ENCODE peak calls at places on chromosome 20, in seven cellular contexts. One of them, this sample, is unnamed.

GRCh38 chr20:32474009-32474716 is 111.0 kb downstream of the NOL4L start:
- DNase-seq in AG09309: no peak
- DNase-seq in AG04450: no peak
- DNase-seq in ovary: peak
- DNase-seq in AG10803: no peak
- DNase-seq in heart left ventricle: peak
- DNase-seq in foreskin fibroblast: no peak
- DNase-seq in this sample: no peak

GRCh38 chr20:23159256-23159922 is 73.3 kb upstream of the CD93 start:
- DNase-seq in AG09309: no peak
- DNase-seq in AG04450: no peak
- DNase-seq in ovary: no peak
- DNase-seq in AG10803: no peak
- DNase-seq in heart left ventricle: peak
- DNase-seq in foreskin fibroblast: no peak
- DNase-seq in this sample: no peak

GRCh38 chr20:51886891-51887608 is 84.7 kb upstream of the SALL4 start:
- DNase-seq in AG09309: no peak
- DNase-seq in AG04450: no peak
- DNase-seq in ovary: no peak
- DNase-seq in AG10803: no peak
- DNase-seq in heart left ventricle: no peak
- DNase-seq in foreskin fibroblast: no peak
- DNase-seq in this sample: no peak

GRCh38 chr20:39105551-39105950 is 143.4 kb downstream of the DHX35 start:
- DNase-seq in AG09309: no peak
- DNase-seq in AG04450: no peak
- DNase-seq in ovary: no peak
- DNase-seq in AG10803: no peak
- DNase-seq in heart left ventricle: no peak
- DNase-seq in foreskin fibroblast: no peak
- DNase-seq in this sample: no peak

GRCh38 chr20:19889011-19889953 is 127.9 kb upstream of the NAA20 start:
- DNase-seq in AG09309: peak
- DNase-seq in AG04450: peak
- DNase-seq in ovary: peak
- DNase-seq in AG10803: peak
- DNase-seq in heart left ventricle: peak
- DNase-seq in foreskin fibroblast: no peak
- DNase-seq in this sample: peak

GRCh38 chr20:19022118-19022575 is 190.3 kb upstream of the SLC24A3 start:
- DNase-seq in AG09309: no peak
- DNase-seq in AG04450: no peak
- DNase-seq in ovary: no peak
- DNase-seq in AG10803: no peak
- DNase-seq in heart left ventricle: no peak
- DNase-seq in foreskin fibroblast: no peak
- DNase-seq in this sample: peak

GRCh38 chr20:44664127-44664526 is 12.6 kb upstream of the ADA start:
- DNase-seq in AG09309: no peak
- DNase-seq in AG04450: no peak
- DNase-seq in ovary: no peak
- DNase-seq in AG10803: no peak
- DNase-seq in heart left ventricle: no peak
- DNase-seq in foreskin fibroblast: no peak
- DNase-seq in this sample: no peak

GRCh38 chr20:51928931-51929330 is 126.6 kb upstream of the SALL4 start:
- DNase-seq in AG09309: no peak
- DNase-seq in AG04450: no peak
- DNase-seq in ovary: no peak
- DNase-seq in AG10803: no peak
- DNase-seq in heart left ventricle: no peak
- DNase-seq in foreskin fibroblast: no peak
- DNase-seq in this sample: peak

GRCh38 chr20:37570419-37570818 is 42.7 kb upstream of the BLCAP start:
- DNase-seq in AG09309: no peak
- DNase-seq in AG04450: no peak
- DNase-seq in ovary: no peak
- DNase-seq in AG10803: no peak
- DNase-seq in heart left ventricle: no peak
- DNase-seq in foreskin fibroblast: no peak
- DNase-seq in this sample: no peak

GRCh38 chr20:19806806-19807691 is 49.0 kb downstream of the RIN2 start:
- DNase-seq in AG09309: no peak
- DNase-seq in AG04450: no peak
- DNase-seq in ovary: no peak
- DNase-seq in AG10803: peak
- DNase-seq in heart left ventricle: no peak
- DNase-seq in foreskin fibroblast: peak
- DNase-seq in this sample: no peak

GRCh38 chr20:33516882-33517281 is 27.0 kb downstream of the CBFA2T2 start:
- DNase-seq in AG09309: no peak
- DNase-seq in AG04450: no peak
- DNase-seq in ovary: no peak
- DNase-seq in AG10803: peak
- DNase-seq in heart left ventricle: no peak
- DNase-seq in foreskin fibroblast: no peak
- DNase-seq in this sample: no peak

GRCh38 chr20:57332105-57333089 is 2.8 kb downstream of the SPO11 start:
- DNase-seq in AG09309: no peak
- DNase-seq in AG04450: no peak
- DNase-seq in ovary: no peak
- DNase-seq in AG10803: no peak
- DNase-seq in heart left ventricle: no peak
- DNase-seq in foreskin fibroblast: no peak
- DNase-seq in this sample: no peak

GRCh38 chr20:29878281-29878741 is 1379.2 kb upstream of the DEFB115 start:
- DNase-seq in AG09309: no peak
- DNase-seq in AG04450: no peak
- DNase-seq in ovary: no peak
- DNase-seq in AG10803: no peak
- DNase-seq in heart left ventricle: no peak
- DNase-seq in foreskin fibroblast: no peak
- DNase-seq in this sample: no peak

GRCh38 chr20:56944546-56944945 is 315.4 kb downstream of the TFAP2C start:
- DNase-seq in AG09309: peak
- DNase-seq in AG04450: no peak
- DNase-seq in ovary: no peak
- DNase-seq in AG10803: peak
- DNase-seq in heart left ventricle: no peak
- DNase-seq in foreskin fibroblast: no peak
- DNase-seq in this sample: no peak

GRCh38 chr20:15643713-15644112 is 929.5 kb downstream of the KIF16B start:
- DNase-seq in AG09309: no peak
- DNase-seq in AG04450: no peak
- DNase-seq in ovary: no peak
- DNase-seq in AG10803: no peak
- DNase-seq in heart left ventricle: no peak
- DNase-seq in foreskin fibroblast: no peak
- DNase-seq in this sample: no peak
- TF ChIP-seq CTCF in AG09309: peak
- TF ChIP-seq CTCF in AG04450: peak
- TF ChIP-seq CTCF in ovary: no peak
- TF ChIP-seq CTCF in AG10803: peak
- TF ChIP-seq CTCF in heart left ventricle: no peak
- TF ChIP-seq CTCF in foreskin fibroblast: peak
- TF ChIP-seq CTCF in this sample: no peak

DNA sequence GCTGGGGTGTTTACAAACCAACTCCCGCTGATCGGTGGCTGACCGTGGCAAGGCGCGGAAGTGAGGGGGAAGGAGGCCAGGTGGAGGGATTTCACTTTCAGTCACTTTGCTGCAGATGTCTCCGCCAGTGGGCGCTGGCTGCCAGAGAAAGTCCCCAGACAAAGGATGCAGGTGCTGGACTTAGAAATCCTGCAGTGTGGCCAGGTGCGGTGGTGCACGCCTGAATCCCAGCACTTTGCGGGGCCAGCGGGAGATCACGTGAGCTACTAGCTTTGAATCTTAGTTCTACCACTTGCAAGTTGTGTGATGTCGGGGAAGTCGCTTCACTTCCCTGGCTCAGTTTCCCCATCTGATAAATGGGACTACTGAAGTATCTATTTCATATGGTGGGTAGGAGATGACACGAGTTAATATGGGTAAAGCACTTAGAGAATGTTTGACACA is 180.4 kb downstream of the ZNF217 start:
- DNase-seq in AG09309: no peak
- DNase-seq in AG04450: no peak
- DNase-seq in ovary: no peak
- DNase-seq in AG10803: no peak
- DNase-seq in heart left ventricle: no peak
- DNase-seq in foreskin fibroblast: no peak
- DNase-seq in this sample: no peak
- TF ChIP-seq CTCF in AG09309: peak
- TF ChIP-seq CTCF in AG04450: no peak
- TF ChIP-seq CTCF in ovary: no peak
- TF ChIP-seq CTCF in AG10803: no peak
- TF ChIP-seq CTCF in heart left ventricle: no peak
- TF ChIP-seq CTCF in foreskin fibroblast: no peak
- TF ChIP-seq CTCF in this sample: no peak

GRCh38 chr20:58397429-58397828 is 8.4 kb downstream of the VAPB start:
- DNase-seq in AG09309: no peak
- DNase-seq in AG04450: no peak
- DNase-seq in ovary: no peak
- DNase-seq in AG10803: no peak
- DNase-seq in heart left ventricle: no peak
- DNase-seq in foreskin fibroblast: no peak
- DNase-seq in this sample: no peak
- TF ChIP-seq CTCF in AG09309: no peak
- TF ChIP-seq CTCF in AG04450: no peak
- TF ChIP-seq CTCF in ovary: no peak
- TF ChIP-seq CTCF in AG10803: no peak
- TF ChIP-seq CTCF in heart left ventricle: no peak
- TF ChIP-seq CTCF in foreskin fibroblast: no peak
- TF ChIP-seq CTCF in this sample: no peak

DNA sequence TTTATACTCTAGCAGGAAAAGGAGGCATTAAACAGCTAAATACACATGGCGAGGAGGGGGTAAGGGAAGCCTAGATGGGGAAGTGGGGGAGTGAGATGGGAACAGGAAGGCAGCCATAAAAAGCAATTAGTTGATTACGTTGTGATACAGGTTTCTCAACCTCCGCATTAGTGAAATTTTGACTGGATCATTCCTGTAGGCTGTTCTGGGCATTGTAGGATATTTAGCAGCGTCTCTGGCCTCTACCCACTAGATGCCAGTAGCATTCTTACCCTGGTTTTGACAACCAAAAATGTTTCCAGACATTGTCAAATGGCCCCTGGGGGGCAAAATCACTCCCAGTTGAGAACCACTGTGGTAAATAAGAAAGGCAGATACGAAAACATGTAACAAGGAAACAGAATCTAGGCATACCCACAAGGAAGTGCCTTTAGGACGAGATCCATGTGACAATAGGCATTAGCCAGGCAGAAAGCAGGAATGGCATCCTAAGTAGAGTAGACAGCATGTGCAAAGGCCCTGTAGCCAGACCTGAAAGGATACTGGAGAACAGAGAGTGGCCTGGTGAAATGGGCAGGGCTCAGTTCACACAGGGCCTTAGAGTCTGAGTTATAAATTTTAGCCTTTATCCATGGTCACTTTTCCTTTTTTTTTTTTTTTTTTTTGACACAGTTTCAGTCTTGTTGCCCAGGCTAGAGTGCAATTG is 25.8 kb upstream of the PTPN1 start:
- DNase-seq in AG09309: no peak
- DNase-seq in AG04450: no peak
- DNase-seq in ovary: no peak
- DNase-seq in AG10803: no peak
- DNase-seq in heart left ventricle: no peak
- DNase-seq in foreskin fibroblast: no peak
- DNase-seq in this sample: no peak
- TF ChIP-seq CTCF in AG09309: peak
- TF ChIP-seq CTCF in AG04450: no peak
- TF ChIP-seq CTCF in ovary: no peak
- TF ChIP-seq CTCF in AG10803: no peak
- TF ChIP-seq CTCF in heart left ventricle: no peak
- TF ChIP-seq CTCF in foreskin fibroblast: no peak
- TF ChIP-seq CTCF in this sample: no peak

GRCh38 chr20:16904751-16905150 is 156.6 kb downstream of the OTOR start:
- DNase-seq in AG09309: no peak
- DNase-seq in AG04450: no peak
- DNase-seq in ovary: no peak
- DNase-seq in AG10803: no peak
- DNase-seq in heart left ventricle: no peak
- DNase-seq in foreskin fibroblast: no peak
- DNase-seq in this sample: no peak
- TF ChIP-seq CTCF in AG09309: no peak
- TF ChIP-seq CTCF in AG04450: peak
- TF ChIP-seq CTCF in ovary: no peak
- TF ChIP-seq CTCF in AG10803: no peak
- TF ChIP-seq CTCF in heart left ventricle: no peak
- TF ChIP-seq CTCF in foreskin fibroblast: no peak
- TF ChIP-seq CTCF in this sample: no peak

GRCh38 chr20:7859371-7859802 is 80.9 kb downstream of the HAO1 start:
- DNase-seq in AG09309: peak
- DNase-seq in AG04450: no peak
- DNase-seq in ovary: no peak
- DNase-seq in AG10803: peak
- DNase-seq in heart left ventricle: peak
- DNase-seq in foreskin fibroblast: peak
- DNase-seq in this sample: no peak
- TF ChIP-seq CTCF in AG09309: peak
- TF ChIP-seq CTCF in AG04450: peak
- TF ChIP-seq CTCF in ovary: no peak
- TF ChIP-seq CTCF in AG10803: peak
- TF ChIP-seq CTCF in heart left ventricle: peak
- TF ChIP-seq CTCF in foreskin fibroblast: peak
- TF ChIP-seq CTCF in this sample: no peak

GRCh38 chr20:36481380-36482043 is 59.8 kb upstream of the MYL9 start:
- DNase-seq in AG09309: no peak
- DNase-seq in AG04450: no peak
- DNase-seq in ovary: no peak
- DNase-seq in AG10803: no peak
- DNase-seq in heart left ventricle: no peak
- DNase-seq in foreskin fibroblast: no peak
- DNase-seq in this sample: no peak
- TF ChIP-seq CTCF in AG09309: peak
- TF ChIP-seq CTCF in AG04450: no peak
- TF ChIP-seq CTCF in ovary: no peak
- TF ChIP-seq CTCF in AG10803: peak
- TF ChIP-seq CTCF in heart left ventricle: no peak
- TF ChIP-seq CTCF in foreskin fibroblast: no peak
- TF ChIP-seq CTCF in this sample: no peak